ENCODE peak calls at places on chromosomes 12 and 14, in ten cellular contexts. One of them, this sample, is unnamed.

GRCh38 chr12:52220456-52220855 is 12.6 kb upstream of the KRT7 start:
- DNase-seq in HFF-Myc: no peak
- DNase-seq in OCI-M1: no peak
- DNase-seq in RCC 7860: no peak
- DNase-seq in CD8-positive, alpha-beta memory T cell: no peak
- DNase-seq in dermis microvascular lymphatic vessel endothelial cell: no peak
- DNase-seq in MV-4-11: no peak
- DNase-seq in SW480: no peak
- DNase-seq in GDM1: no peak
- DNase-seq in hippocampal formation: no peak
- DNase-seq in this sample: no peak

GRCh38 chr12:116710367-116710766 is 27.5 kb downstream of the SPRING1 start:
- DNase-seq in HFF-Myc: no peak
- DNase-seq in OCI-M1: no peak
- DNase-seq in RCC 7860: no peak
- DNase-seq in CD8-positive, alpha-beta memory T cell: no peak
- DNase-seq in dermis microvascular lymphatic vessel endothelial cell: no peak
- DNase-seq in MV-4-11: no peak
- DNase-seq in SW480: no peak
- DNase-seq in GDM1: no peak
- DNase-seq in hippocampal formation: no peak
- DNase-seq in this sample: no peak

GRCh38 chr12:132280436-132280835 is 49.0 kb downstream of the GALNT9 start:
- DNase-seq in HFF-Myc: no peak
- DNase-seq in OCI-M1: no peak
- DNase-seq in RCC 7860: no peak
- DNase-seq in CD8-positive, alpha-beta memory T cell: no peak
- DNase-seq in dermis microvascular lymphatic vessel endothelial cell: no peak
- DNase-seq in MV-4-11: no peak
- DNase-seq in SW480: no peak
- DNase-seq in GDM1: no peak
- DNase-seq in hippocampal formation: no peak
- DNase-seq in this sample: no peak

GRCh38 chr14:96094211-96094610 is 55.0 kb downstream of the C14orf132 start:
- DNase-seq in HFF-Myc: no peak
- DNase-seq in OCI-M1: no peak
- DNase-seq in RCC 7860: no peak
- DNase-seq in CD8-positive, alpha-beta memory T cell: no peak
- DNase-seq in dermis microvascular lymphatic vessel endothelial cell: no peak
- DNase-seq in MV-4-11: no peak
- DNase-seq in SW480: no peak
- DNase-seq in GDM1: no peak
- DNase-seq in hippocampal formation: no peak
- DNase-seq in this sample: no peak

GRCh38 chr14:51079489-51079888 is 15.4 kb downstream of the TRIM9 start:
- DNase-seq in HFF-Myc: no peak
- DNase-seq in OCI-M1: no peak
- DNase-seq in RCC 7860: no peak
- DNase-seq in CD8-positive, alpha-beta memory T cell: no peak
- DNase-seq in dermis microvascular lymphatic vessel endothelial cell: no peak
- DNase-seq in MV-4-11: no peak
- DNase-seq in SW480: peak; percentile 56
- DNase-seq in GDM1: no peak
- DNase-seq in hippocampal formation: no peak
- DNase-seq in this sample: no peak

GRCh38 chr12:124296295-124296915 is 1.5 kb downstream of the RFLNA start:
- DNase-seq in HFF-Myc: no peak
- DNase-seq in OCI-M1: no peak
- DNase-seq in RCC 7860: no peak
- DNase-seq in CD8-positive, alpha-beta memory T cell: no peak
- DNase-seq in dermis microvascular lymphatic vessel endothelial cell: no peak
- DNase-seq in MV-4-11: no peak
- DNase-seq in SW480: peak; percentile 28
- DNase-seq in GDM1: no peak
- DNase-seq in hippocampal formation: no peak
- DNase-seq in this sample: no peak

GRCh38 chr12:131242741-131243496 is 289.2 kb downstream of the ADGRD1 start:
- DNase-seq in HFF-Myc: no peak
- DNase-seq in OCI-M1: peak; percentile 92
- DNase-seq in RCC 7860: no peak
- DNase-seq in CD8-positive, alpha-beta memory T cell: no peak
- DNase-seq in dermis microvascular lymphatic vessel endothelial cell: no peak
- DNase-seq in MV-4-11: peak; percentile 73
- DNase-seq in SW480: peak; percentile 39
- DNase-seq in GDM1: no peak
- DNase-seq in hippocampal formation: no peak
- DNase-seq in this sample: no peak

GRCh38 chr12:80936642-80937390 is 918 bp downstream of the LIN7A start:
- DNase-seq in HFF-Myc: no peak
- DNase-seq in OCI-M1: peak; percentile 41
- DNase-seq in RCC 7860: peak; percentile 5
- DNase-seq in CD8-positive, alpha-beta memory T cell: no peak
- DNase-seq in dermis microvascular lymphatic vessel endothelial cell: no peak
- DNase-seq in MV-4-11: no peak
- DNase-seq in SW480: peak; percentile 58
- DNase-seq in GDM1: no peak
- DNase-seq in hippocampal formation: peak; percentile 35
- DNase-seq in this sample: no peak

GRCh38 chr12:68559246-68559645 is 51.5 kb upstream of the RAP1B start:
- DNase-seq in HFF-Myc: no peak
- DNase-seq in OCI-M1: peak; percentile 23
- DNase-seq in RCC 7860: peak; percentile 74
- DNase-seq in CD8-positive, alpha-beta memory T cell: no peak
- DNase-seq in dermis microvascular lymphatic vessel endothelial cell: no peak
- DNase-seq in MV-4-11: peak; percentile 24
- DNase-seq in SW480: no peak
- DNase-seq in GDM1: no peak
- DNase-seq in hippocampal formation: no peak
- DNase-seq in this sample: no peak

GRCh38 chr14:92846162-92846897 is 52.2 kb downstream of the GOLGA5 start:
- DNase-seq in HFF-Myc: peak; percentile 21
- DNase-seq in OCI-M1: peak; percentile 76
- DNase-seq in RCC 7860: peak; percentile 80
- DNase-seq in CD8-positive, alpha-beta memory T cell: no peak
- DNase-seq in dermis microvascular lymphatic vessel endothelial cell: peak; percentile 43
- DNase-seq in MV-4-11: peak; percentile 94
- DNase-seq in SW480: no peak
- DNase-seq in GDM1: no peak
- DNase-seq in hippocampal formation: no peak
- DNase-seq in this sample: no peak

GRCh38 chr14:52790011-52790755 is 1.2 kb downstream of the GNPNAT1 start:
- DNase-seq in HFF-Myc: no peak
- DNase-seq in OCI-M1: peak; percentile 22
- DNase-seq in RCC 7860: no peak
- DNase-seq in CD8-positive, alpha-beta memory T cell: no peak
- DNase-seq in dermis microvascular lymphatic vessel endothelial cell: no peak
- DNase-seq in MV-4-11: no peak
- DNase-seq in SW480: peak; percentile 25
- DNase-seq in GDM1: no peak
- DNase-seq in hippocampal formation: no peak
- DNase-seq in this sample: no peak

GRCh38 chr12:65510584-65511050 is 232.1 kb downstream of the MSRB3 start:
- DNase-seq in HFF-Myc: no peak
- DNase-seq in OCI-M1: no peak
- DNase-seq in RCC 7860: no peak
- DNase-seq in CD8-positive, alpha-beta memory T cell: no peak
- DNase-seq in dermis microvascular lymphatic vessel endothelial cell: peak; percentile 66
- DNase-seq in MV-4-11: no peak
- DNase-seq in SW480: peak; percentile 53
- DNase-seq in GDM1: no peak
- DNase-seq in hippocampal formation: peak; percentile 56
- DNase-seq in this sample: no peak

GRCh38 chr12:104513681-104514080 is 56.9 kb downstream of the CHST11 start:
- DNase-seq in HFF-Myc: no peak
- DNase-seq in OCI-M1: no peak
- DNase-seq in RCC 7860: no peak
- DNase-seq in CD8-positive, alpha-beta memory T cell: no peak
- DNase-seq in dermis microvascular lymphatic vessel endothelial cell: no peak
- DNase-seq in MV-4-11: no peak
- DNase-seq in SW480: no peak
- DNase-seq in GDM1: no peak
- DNase-seq in hippocampal formation: no peak
- DNase-seq in this sample: no peak

GRCh38 chr12:111578971-111579340 is 20.2 kb downstream of the ATXN2 start:
- DNase-seq in HFF-Myc: no peak
- DNase-seq in OCI-M1: no peak
- DNase-seq in RCC 7860: no peak
- DNase-seq in CD8-positive, alpha-beta memory T cell: no peak
- DNase-seq in dermis microvascular lymphatic vessel endothelial cell: no peak
- DNase-seq in MV-4-11: no peak
- DNase-seq in SW480: no peak
- DNase-seq in GDM1: no peak
- DNase-seq in hippocampal formation: no peak
- DNase-seq in this sample: no peak

GRCh38 chr14:67719866-67720265 is 18.2 kb downstream of the RDH12 start:
- DNase-seq in HFF-Myc: no peak
- DNase-seq in OCI-M1: peak; percentile 22
- DNase-seq in RCC 7860: no peak
- DNase-seq in CD8-positive, alpha-beta memory T cell: no peak
- DNase-seq in dermis microvascular lymphatic vessel endothelial cell: no peak
- DNase-seq in MV-4-11: no peak
- DNase-seq in SW480: no peak
- DNase-seq in GDM1: no peak
- DNase-seq in hippocampal formation: no peak
- DNase-seq in this sample: no peak

GRCh38 chr12:26119391-26119981 is 5.4 kb downstream of the BHLHE41 start:
- DNase-seq in HFF-Myc: no peak
- DNase-seq in OCI-M1: peak; percentile 82
- DNase-seq in RCC 7860: peak; percentile 65
- DNase-seq in CD8-positive, alpha-beta memory T cell: no peak
- DNase-seq in dermis microvascular lymphatic vessel endothelial cell: peak; percentile 49
- DNase-seq in MV-4-11: peak; percentile 41
- DNase-seq in SW480: peak; percentile 90
- DNase-seq in GDM1: peak; percentile 10
- DNase-seq in hippocampal formation: no peak
- DNase-seq in this sample: peak; percentile 40

GRCh38 chr12:22234561-22234960 is 99.9 kb downstream of the ST8SIA1 start:
- DNase-seq in HFF-Myc: peak; percentile 39
- DNase-seq in OCI-M1: no peak
- DNase-seq in RCC 7860: no peak
- DNase-seq in CD8-positive, alpha-beta memory T cell: no peak
- DNase-seq in dermis microvascular lymphatic vessel endothelial cell: no peak
- DNase-seq in MV-4-11: no peak
- DNase-seq in SW480: no peak
- DNase-seq in GDM1: no peak
- DNase-seq in hippocampal formation: no peak
- DNase-seq in this sample: no peak

GRCh38 chr12:39103552-39104165 is 198.3 kb upstream of the CPNE8 start:
- DNase-seq in HFF-Myc: peak; percentile 7
- DNase-seq in OCI-M1: peak; percentile 78
- DNase-seq in RCC 7860: peak; percentile 46
- DNase-seq in CD8-positive, alpha-beta memory T cell: peak; percentile 15
- DNase-seq in dermis microvascular lymphatic vessel endothelial cell: peak; percentile 36
- DNase-seq in MV-4-11: peak; percentile 58
- DNase-seq in SW480: peak; percentile 55
- DNase-seq in GDM1: no peak
- DNase-seq in hippocampal formation: no peak
- DNase-seq in this sample: peak; percentile 19

GRCh38 chr14:93676416-93676958 is 111.8 kb downstream of the PRIMA1 start:
- DNase-seq in HFF-Myc: no peak
- DNase-seq in OCI-M1: no peak
- DNase-seq in RCC 7860: no peak
- DNase-seq in CD8-positive, alpha-beta memory T cell: no peak
- DNase-seq in dermis microvascular lymphatic vessel endothelial cell: no peak
- DNase-seq in MV-4-11: peak; percentile 48
- DNase-seq in SW480: no peak
- DNase-seq in GDM1: no peak
- DNase-seq in hippocampal formation: no peak
- DNase-seq in this sample: no peak

GRCh38 chr14:105944632-105945610 is 418.5 kb downstream of the TMEM121 start:
- DNase-seq in HFF-Myc: no peak
- DNase-seq in OCI-M1: peak; percentile 74
- DNase-seq in RCC 7860: peak; percentile 29
- DNase-seq in CD8-positive, alpha-beta memory T cell: peak; percentile 55
- DNase-seq in dermis microvascular lymphatic vessel endothelial cell: peak; percentile 9
- DNase-seq in MV-4-11: peak; percentile 54
- DNase-seq in SW480: peak; percentile 79
- DNase-seq in GDM1: peak; percentile 61
- DNase-seq in hippocampal formation: no peak
- DNase-seq in this sample: no peak